ENCODE peak calls at places on chromosome 3, in nine cellular contexts. One of them, this sample, is unnamed. For H3K4me1, the result is how much of the 10 kb centered on the place peaks cover.

GRCh38 chr3:84965141-84965540 is 6.4 kb downstream of the CADM2 start:
- DNase-seq in transverse colon: no peak
- DNase-seq in tibial nerve: no peak
- DNase-seq in A549: peak
- DNase-seq in IMR-90: no peak
- DNase-seq in right cardiac atrium: no peak
- DNase-seq in PC-9: no peak
- DNase-seq in mucosa of descending colon: no peak
- DNase-seq in small intestine: no peak
- DNase-seq in this sample: no peak

GRCh38 chr3:49279376-49279775 is 2.3 kb upstream of the C3orf62 start:
- DNase-seq in A549: no peak
- DNase-seq in IMR-90: peak
- DNase-seq in small intestine: peak
- DNase-seq in right cardiac atrium: no peak
- DNase-seq in tibial nerve: no peak
- DNase-seq in transverse colon: peak
- DNase-seq in PC-9: no peak
- DNase-seq in mucosa of descending colon: no peak
- DNase-seq in this sample: no peak

GRCh38 chr3:165459924-165460540 is 263.8 kb upstream of the SLITRK3 start:
- DNase-seq in transverse colon: no peak
- DNase-seq in tibial nerve: no peak
- DNase-seq in mucosa of descending colon: no peak
- DNase-seq in IMR-90: no peak
- DNase-seq in PC-9: no peak
- DNase-seq in A549: peak
- DNase-seq in right cardiac atrium: no peak
- DNase-seq in small intestine: no peak
- DNase-seq in this sample: no peak

GRCh38 chr3:188031106-188031505 is 122.9 kb upstream of the LPP start:
- DNase-seq in transverse colon: no peak
- DNase-seq in PC-9: no peak
- DNase-seq in mucosa of descending colon: no peak
- DNase-seq in small intestine: no peak
- DNase-seq in tibial nerve: no peak
- DNase-seq in right cardiac atrium: no peak
- DNase-seq in A549: no peak
- DNase-seq in IMR-90: no peak
- DNase-seq in this sample: no peak

GRCh38 chr3:101849714-101850326 is 506 bp downstream of the NFKBIZ start:
- DNase-seq in mucosa of descending colon: peak
- DNase-seq in small intestine: peak
- DNase-seq in right cardiac atrium: peak
- DNase-seq in transverse colon: peak
- DNase-seq in PC-9: peak
- DNase-seq in tibial nerve: peak
- DNase-seq in A549: peak
- DNase-seq in IMR-90: no peak
- DNase-seq in this sample: no peak

GRCh38 chr3:42960282-42960681 is 18.8 kb upstream of the GASK1A start:
- DNase-seq in tibial nerve: no peak
- DNase-seq in PC-9: no peak
- DNase-seq in small intestine: no peak
- DNase-seq in right cardiac atrium: no peak
- DNase-seq in IMR-90: peak
- DNase-seq in transverse colon: no peak
- DNase-seq in A549: no peak
- DNase-seq in mucosa of descending colon: no peak
- DNase-seq in this sample: no peak

GRCh38 chr3:56799251-56799882 is 2.4 kb downstream of the ARHGEF3 start:
- DNase-seq in transverse colon: no peak
- DNase-seq in tibial nerve: no peak
- DNase-seq in small intestine: peak
- DNase-seq in mucosa of descending colon: no peak
- DNase-seq in PC-9: peak
- DNase-seq in IMR-90: peak
- DNase-seq in right cardiac atrium: no peak
- DNase-seq in A549: peak
- DNase-seq in this sample: no peak

GRCh38 chr3:112004187-112004586 is 5.5 kb downstream of the TAGLN3 start:
- DNase-seq in IMR-90: no peak
- DNase-seq in right cardiac atrium: no peak
- DNase-seq in A549: no peak
- DNase-seq in mucosa of descending colon: no peak
- DNase-seq in PC-9: no peak
- DNase-seq in small intestine: no peak
- DNase-seq in transverse colon: no peak
- DNase-seq in tibial nerve: no peak
- DNase-seq in this sample: no peak

GRCh38 chr3:10395196-10395595 is 74.3 kb upstream of the SEC13 start:
- DNase-seq in tibial nerve: no peak
- DNase-seq in transverse colon: no peak
- DNase-seq in small intestine: no peak
- DNase-seq in A549: no peak
- DNase-seq in right cardiac atrium: no peak
- DNase-seq in PC-9: no peak
- DNase-seq in IMR-90: no peak
- DNase-seq in mucosa of descending colon: no peak
- DNase-seq in this sample: no peak

GRCh38 chr3:126464093-126464492 is 11.6 kb downstream of the ZXDC start:
- DNase-seq in PC-9: no peak
- DNase-seq in tibial nerve: no peak
- DNase-seq in mucosa of descending colon: no peak
- DNase-seq in IMR-90: no peak
- DNase-seq in small intestine: no peak
- DNase-seq in A549: no peak
- DNase-seq in right cardiac atrium: no peak
- DNase-seq in transverse colon: no peak
- DNase-seq in this sample: no peak

GRCh38 chr3:191216510-191216909 is 17.5 kb downstream of the OSTN start:
- DNase-seq in right cardiac atrium: no peak
- DNase-seq in small intestine: no peak
- DNase-seq in A549: no peak
- DNase-seq in mucosa of descending colon: no peak
- DNase-seq in IMR-90: no peak
- DNase-seq in PC-9: no peak
- DNase-seq in tibial nerve: no peak
- DNase-seq in transverse colon: no peak
- DNase-seq in this sample: no peak

GRCh38 chr3:30437172-30437571 is 169.2 kb upstream of the TGFBR2 start:
- DNase-seq in transverse colon: peak
- DNase-seq in mucosa of descending colon: no peak
- DNase-seq in right cardiac atrium: peak
- DNase-seq in A549: no peak
- DNase-seq in PC-9: no peak
- DNase-seq in IMR-90: peak
- DNase-seq in small intestine: no peak
- DNase-seq in tibial nerve: peak
- DNase-seq in this sample: no peak

GRCh38 chr3:191557322-191557721 is 96.4 kb downstream of the PYDC2 start:
- DNase-seq in IMR-90: no peak
- DNase-seq in PC-9: no peak
- DNase-seq in A549: no peak
- DNase-seq in tibial nerve: no peak
- DNase-seq in small intestine: no peak
- DNase-seq in mucosa of descending colon: no peak
- DNase-seq in right cardiac atrium: no peak
- DNase-seq in transverse colon: no peak
- DNase-seq in this sample: no peak

GRCh38 chr3:101119535-101119934 is 126.3 kb upstream of the ABI3BP start:
- DNase-seq in mucosa of descending colon: no peak
- DNase-seq in A549: peak
- DNase-seq in small intestine: no peak
- DNase-seq in transverse colon: no peak
- DNase-seq in right cardiac atrium: no peak
- DNase-seq in IMR-90: peak
- DNase-seq in tibial nerve: no peak
- DNase-seq in PC-9: no peak
- DNase-seq in this sample: no peak

GRCh38 chr3:76656531-76657070 is 383.3 kb upstream of the ROBO2 start:
- DNase-seq in tibial nerve: no peak
- DNase-seq in IMR-90: no peak
- DNase-seq in mucosa of descending colon: no peak
- DNase-seq in A549: no peak
- DNase-seq in right cardiac atrium: no peak
- DNase-seq in PC-9: no peak
- DNase-seq in transverse colon: no peak
- DNase-seq in small intestine: no peak
- DNase-seq in this sample: no peak

GRCh38 chr3:118970819-118971218 is 63.8 kb downstream of the IGSF11 start:
- DNase-seq in PC-9: no peak
- DNase-seq in A549: no peak
- DNase-seq in transverse colon: no peak
- DNase-seq in small intestine: no peak
- DNase-seq in right cardiac atrium: peak
- DNase-seq in mucosa of descending colon: no peak
- DNase-seq in tibial nerve: no peak
- DNase-seq in IMR-90: no peak
- DNase-seq in this sample: no peak

GRCh38 chr3:166190360-166190759 is 353.1 kb upstream of the BCHE start:
- DNase-seq in tibial nerve: no peak
- DNase-seq in IMR-90: peak
- DNase-seq in A549: peak
- DNase-seq in mucosa of descending colon: no peak
- DNase-seq in right cardiac atrium: no peak
- DNase-seq in small intestine: no peak
- DNase-seq in PC-9: no peak
- DNase-seq in transverse colon: no peak
- DNase-seq in this sample: no peak

GRCh38 chr3:176931991-176932390 is 265.3 kb downstream of the TBL1XR1 start:
- DNase-seq in PC-9: no peak
- DNase-seq in transverse colon: no peak
- DNase-seq in right cardiac atrium: no peak
- DNase-seq in tibial nerve: no peak
- DNase-seq in small intestine: no peak
- DNase-seq in A549: no peak
- DNase-seq in mucosa of descending colon: no peak
- DNase-seq in IMR-90: no peak
- DNase-seq in this sample: no peak

GRCh38 chr3:153291052-153291689 is 129.1 kb downstream of the RAP2B start:
- DNase-seq in PC-9: no peak
- DNase-seq in IMR-90: no peak
- DNase-seq in right cardiac atrium: no peak
- DNase-seq in tibial nerve: no peak
- DNase-seq in small intestine: peak
- DNase-seq in transverse colon: no peak
- DNase-seq in A549: peak
- DNase-seq in mucosa of descending colon: no peak
- DNase-seq in this sample: no peak

DNA sequence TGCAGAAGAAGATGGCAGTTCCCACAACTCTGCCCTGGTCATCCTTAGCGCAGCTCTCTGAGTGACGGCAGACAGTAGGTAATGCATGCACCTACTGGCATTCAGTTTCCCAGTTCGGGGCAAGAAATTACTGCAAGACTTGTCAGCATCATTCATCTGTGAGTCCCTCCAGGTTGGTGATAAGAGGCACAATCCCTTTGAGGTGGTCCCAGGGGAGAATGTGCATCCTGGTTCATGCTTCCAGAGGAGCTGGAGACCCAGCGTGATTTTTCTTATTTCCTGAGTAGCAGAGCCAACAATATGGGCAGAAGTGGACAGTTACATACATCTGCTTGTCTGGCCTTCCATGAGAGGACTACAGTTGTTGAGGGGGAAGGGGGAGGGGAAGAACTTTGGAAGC is 235.9 kb upstream of the BHLHE40 start:
- DNase-seq in tibial nerve: no peak
- DNase-seq in IMR-90: no peak
- DNase-seq in transverse colon: no peak
- DNase-seq in mucosa of descending colon: no peak
- DNase-seq in right cardiac atrium: no peak
- DNase-seq in A549: no peak
- DNase-seq in PC-9: no peak
- DNase-seq in small intestine: no peak
- DNase-seq in this sample: no peak
- H3K4me1 ChIP-seq in tibial nerve: under half
- H3K4me1 ChIP-seq in IMR-90: under half
- H3K4me1 ChIP-seq in transverse colon: under half
- H3K4me1 ChIP-seq in mucosa of descending colon: under half
- H3K4me1 ChIP-seq in right cardiac atrium: under half
- H3K4me1 ChIP-seq in A549: half or more
- H3K4me1 ChIP-seq in PC-9: under half
- H3K4me1 ChIP-seq in small intestine: under half
- H3K4me1 ChIP-seq in this sample: under half

DNA sequence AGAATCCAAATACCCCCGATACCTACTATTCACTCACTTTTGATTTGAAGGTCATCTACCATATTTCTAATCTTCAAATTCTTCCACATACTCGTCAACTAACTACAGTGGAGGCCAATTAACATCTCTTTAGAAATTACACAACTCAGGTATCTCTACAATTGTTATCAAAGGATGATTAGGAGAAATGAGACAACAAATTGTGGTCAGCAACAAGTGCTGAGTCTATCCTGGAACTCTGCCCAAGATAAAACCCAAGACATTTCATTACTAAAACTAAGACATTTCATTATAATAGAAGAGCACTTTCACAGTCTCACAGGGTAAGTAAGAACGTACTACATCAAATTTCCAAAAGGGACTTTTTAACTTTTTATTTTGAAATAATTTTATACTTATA is 100.0 kb downstream of the TBC1D5 start:
- DNase-seq in A549: no peak
- DNase-seq in tibial nerve: no peak
- DNase-seq in small intestine: no peak
- DNase-seq in PC-9: no peak
- DNase-seq in transverse colon: no peak
- DNase-seq in mucosa of descending colon: no peak
- DNase-seq in right cardiac atrium: no peak
- DNase-seq in IMR-90: no peak
- DNase-seq in this sample: no peak
- H3K4me1 ChIP-seq in A549: half or more
- H3K4me1 ChIP-seq in tibial nerve: under half
- H3K4me1 ChIP-seq in small intestine: under half
- H3K4me1 ChIP-seq in PC-9: under half
- H3K4me1 ChIP-seq in transverse colon: under half
- H3K4me1 ChIP-seq in mucosa of descending colon: under half
- H3K4me1 ChIP-seq in right cardiac atrium: under half
- H3K4me1 ChIP-seq in IMR-90: under half
- H3K4me1 ChIP-seq in this sample: under half

GRCh38 chr3:174945951-174946350 is 86.8 kb downstream of the NAALADL2 start:
- DNase-seq in transverse colon: no peak
- DNase-seq in mucosa of descending colon: no peak
- DNase-seq in PC-9: no peak
- DNase-seq in small intestine: no peak
- DNase-seq in IMR-90: peak
- DNase-seq in tibial nerve: no peak
- DNase-seq in right cardiac atrium: no peak
- DNase-seq in A549: no peak
- DNase-seq in this sample: no peak
- H3K4me1 ChIP-seq in transverse colon: under half
- H3K4me1 ChIP-seq in mucosa of descending colon: under half
- H3K4me1 ChIP-seq in PC-9: under half
- H3K4me1 ChIP-seq in small intestine: under half
- H3K4me1 ChIP-seq in IMR-90: under half
- H3K4me1 ChIP-seq in tibial nerve: under half
- H3K4me1 ChIP-seq in right cardiac atrium: under half
- H3K4me1 ChIP-seq in A549: under half
- H3K4me1 ChIP-seq in this sample: under half

DNA sequence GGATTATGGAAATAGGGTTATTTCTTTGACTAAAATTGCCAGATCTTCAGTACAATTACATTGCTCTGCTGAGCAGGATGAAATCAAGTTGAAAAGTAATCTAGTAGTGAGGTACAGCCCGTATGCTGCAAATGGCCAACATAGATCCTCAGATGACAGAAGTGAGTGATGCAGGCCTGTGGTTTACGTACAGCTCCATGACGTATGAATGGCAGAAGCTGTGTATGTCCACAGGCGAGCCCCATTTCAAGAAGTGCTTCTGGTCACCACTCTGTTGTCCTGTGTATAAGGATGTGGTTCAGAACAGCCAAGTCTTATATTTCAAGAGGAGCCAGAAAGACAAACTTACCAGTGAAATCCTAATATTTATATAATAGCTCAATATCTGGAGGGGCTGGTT is 9.2 kb downstream of the CD86 start:
- DNase-seq in transverse colon: no peak
- DNase-seq in right cardiac atrium: no peak
- DNase-seq in PC-9: no peak
- DNase-seq in IMR-90: no peak
- DNase-seq in A549: no peak
- DNase-seq in tibial nerve: no peak
- DNase-seq in small intestine: no peak
- DNase-seq in mucosa of descending colon: no peak
- DNase-seq in this sample: no peak
- H3K4me1 ChIP-seq in transverse colon: under half
- H3K4me1 ChIP-seq in right cardiac atrium: under half
- H3K4me1 ChIP-seq in PC-9: under half
- H3K4me1 ChIP-seq in IMR-90: under half
- H3K4me1 ChIP-seq in A549: under half
- H3K4me1 ChIP-seq in tibial nerve: under half
- H3K4me1 ChIP-seq in small intestine: under half
- H3K4me1 ChIP-seq in mucosa of descending colon: under half
- H3K4me1 ChIP-seq in this sample: under half

This sample was measured in kidney.